ENCODE peak calls at places on chromosome 17, in six cellular contexts. G, V, Z, O, A and F are unnamed samples.

GRCh38 chr17:49548051-49548505 is 27.6 kb upstream of the NXPH3 start:
- DNase-seq in O (no peak), V (no peak), G (no peak), A (no peak), Z (no peak), F (no peak)

GRCh38 chr17:29369831-29370735 is 20.1 kb upstream of the TAOK1 start:
- DNase-seq in O (peak), G (peak), Z (peak), A (peak), V (peak), F (peak)

GRCh38 chr17:55212880-55213279 is 51.9 kb upstream of the HLF start:
- DNase-seq in A (no peak), Z (no peak), O (no peak), V (no peak), G (no peak), F (no peak)

GRCh38 chr17:21194688-21195087 is 19.3 kb downstream of the TMEM11 start:
- DNase-seq in V (no peak), A (peak), O (peak), Z (peak), G (peak), F (peak)

GRCh38 chr17:16255481-16255901 is 38.5 kb downstream of the PIGL start:
- DNase-seq in G (peak), V (no peak), Z (peak), O (no peak), A (peak), F (peak)

GRCh38 chr17:17855976-17856375 is 19.2 kb upstream of the SREBF1 start:
- DNase-seq in A (no peak), Z (no peak), V (no peak), O (no peak), G (no peak), F (peak)

GRCh38 chr17:43615330-43615729 is 46.4 kb downstream of the MEOX1 start:
- DNase-seq in V (no peak), A (no peak), Z (no peak), G (no peak), O (no peak), F (no peak)

GRCh38 chr17:2390199-2390880 is 10.5 kb downstream of the MNT start:
- DNase-seq in A (no peak), Z (no peak), G (peak), V (no peak), O (no peak), F (no peak)

GRCh38 chr17:17186051-17186450 is 20.1 kb downstream of the PLD6 start:
- DNase-seq in A (no peak), V (no peak), G (no peak), O (no peak), Z (peak), F (no peak)

GRCh38 chr17:42407289-42407836 is 15.7 kb downstream of the CAVIN1 start:
- DNase-seq in Z (peak), V (no peak), A (peak), O (peak), G (peak), F (peak)

GRCh38 chr17:61537264-61537771 is 53.7 kb downstream of the NACA2 start:
- DNase-seq in O (no peak), Z (no peak), V (no peak), A (no peak), G (no peak), F (no peak)

GRCh38 chr17:35345926-35346771 is 27.3 kb downstream of the SLFN11 start:
- DNase-seq in V (no peak), A (peak), O (no peak), Z (peak), G (peak), F (peak)

GRCh38 chr17:57665128-57665527 is 80.0 kb downstream of the CCDC182 start:
- DNase-seq in G (no peak), Z (no peak), A (peak), O (no peak), V (no peak), F (no peak)

GRCh38 chr17:82025401-82026107 is 2.4 kb downstream of the LRRC45 start:
- DNase-seq in A (no peak), Z (no peak), G (no peak), V (no peak), O (no peak), F (no peak)

GRCh38 chr17:57643062-57643461 is 102.0 kb downstream of the CCDC182 start:
- DNase-seq in Z (no peak), A (no peak), V (no peak), G (no peak), O (no peak), F (no peak)

GRCh38 chr17:82571855-82572254 is 52.3 kb downstream of the FOXK2 start:
- DNase-seq in O (no peak), Z (no peak), A (no peak), G (no peak), V (no peak), F (no peak)

GRCh38 chr17:78416791-78417530 is 38.5 kb downstream of the PGS1 start:
- DNase-seq in O (no peak), Z (no peak), A (peak), V (no peak), G (no peak), F (peak)

GRCh38 chr17:2705888-2706795 is 5.4 kb downstream of the CLUH start:
- DNase-seq in Z (no peak), O (no peak), V (no peak), G (no peak), A (no peak), F (no peak)

GRCh38 chr17:57838453-57838852 is 11.4 kb downstream of the MRPS23 start:
- DNase-seq in G (no peak), Z (no peak), A (no peak), O (no peak), V (no peak), F (no peak)

GRCh38 chr17:77127735-77128361 is 12.9 kb upstream of the SEC14L1 start:
- DNase-seq in Z (peak), A (peak), O (no peak), V (no peak), G (no peak), F (no peak)

GRCh38 chr17:79294459-79295071 is 219.9 kb downstream of the ENGASE start:
- DNase-seq in Z (peak), A (peak), G (peak), O (no peak), V (no peak), F (peak)

GRCh38 chr17:44794699-44795413 is 35.2 kb downstream of the GJC1 start:
- DNase-seq in O (no peak), V (peak), G (peak), A (no peak), Z (no peak), F (peak)

GRCh38 chr17:73231363-73231762 is 30.3 kb downstream of the CPSF4L start:
- DNase-seq in V (no peak), A (no peak), Z (no peak), O (no peak), G (peak), F (peak)

GRCh38 chr17:83100853-83101391 is 21.5 kb downstream of the METRNL start:
- DNase-seq in G (no peak), A (no peak), Z (no peak), V (no peak), O (no peak), F (no peak)